ENCODE peak calls at places on chromosomes 1 and 21, in four cellular contexts. M is kidney glomerular epithelial cell, X is T47D, P is HTR-8/SVneo. Z is an unnamed sample.

GRCh38 chr1:90114521-90115141 is 119.7 kb downstream of the ZNF326 start:
- DNase-seq in P (peak; percentile 12), M (peak; percentile 77), X (peak; percentile 64), Z (no peak)

GRCh38 chr1:228032041-228032440 is 25.2 kb downstream of the WNT3A start:
- DNase-seq in P (no peak), X (no peak), M (no peak), Z (no peak)

GRCh38 chr1:53281180-53281579 is 42.9 kb upstream of the MAGOH start:
- DNase-seq in P (no peak), X (no peak), M (no peak), Z (no peak)

GRCh38 chr1:40315795-40316594 is 1.1 kb downstream of the COL9A2 start:
- DNase-seq in M (no peak), P (no peak), X (no peak), Z (peak; percentile 46)

GRCh38 chr1:154186177-154186576 is 5.7 kb downstream of the TPM3 start:
- DNase-seq in M (peak; percentile 23), P (peak; percentile 43), X (peak; percentile 91), Z (peak; percentile 23)

GRCh38 chr1:97875996-97876395 is 44.8 kb downstream of the DPYD start:
- DNase-seq in M (no peak), P (no peak), X (no peak), Z (no peak)

GRCh38 chr1:80453775-80454174 is 1347.0 kb upstream of the ADGRL2 start:
- DNase-seq in X (no peak), P (no peak), M (no peak), Z (no peak)

GRCh38 chr21:42127164-42128125 is 56.3 kb downstream of the UMODL1 start:
- DNase-seq in X (no peak), P (no peak), M (no peak), Z (no peak)

GRCh38 chr1:172268237-172268636 is 152.2 kb upstream of the C1orf105 start:
- DNase-seq in M (no peak), X (no peak), P (no peak), Z (no peak)

GRCh38 chr1:178004926-178005391 is 35.1 kb upstream of the SEC16B start:
- DNase-seq in X (no peak), M (peak; percentile 55), P (no peak), Z (no peak)

GRCh38 chr1:68379085-68379478 is 70.7 kb downstream of the RPE65 start:
- DNase-seq in M (no peak), P (no peak), X (no peak), Z (no peak)

GRCh38 chr1:45317163-45317562 is 9.5 kb upstream of the HPDL start:
- DNase-seq in X (no peak), M (no peak), P (no peak), Z (no peak)

GRCh38 chr1:41319106-41319755 is 42.0 kb upstream of the FOXO6 start:
- DNase-seq in X (no peak), P (no peak), M (no peak), Z (no peak)

GRCh38 chr1:101137144-101138126 is 99.4 kb upstream of the S1PR1 start:
- DNase-seq in P (no peak), X (no peak), M (peak; percentile 81), Z (no peak)

GRCh38 chr1:45890078-45890477 is 86.7 kb downstream of the MAST2 start:
- DNase-seq in P (no peak), M (no peak), X (no peak), Z (no peak)

GRCh38 chr1:151568626-151569088 is 28.5 kb downstream of the TUFT1 start:
- DNase-seq in M (no peak), P (no peak), X (no peak), Z (no peak)

GRCh38 chr1:154493276-154493675 is 8.7 kb upstream of the TDRD10 start:
- DNase-seq in M (no peak), X (no peak), P (no peak), Z (no peak)

GRCh38 chr1:64745181-64745985 is 508 bp downstream of the RAVER2 start:
- DNase-seq in M (no peak), P (peak; percentile 3), X (peak; percentile 40), Z (no peak)

GRCh38 chr1:165747632-165748452 is 20.8 kb downstream of the TMCO1 start:
- DNase-seq in X (no peak), M (no peak), P (no peak), Z (no peak)

GRCh38 chr1:175673236-175674150 is 69.9 kb downstream of the TNR start:
- DNase-seq in X (peak; percentile 64), P (no peak), M (no peak), Z (no peak)

GRCh38 chr1:106998431-106999002 is 58.0 kb upstream of the PRMT6 start:
- DNase-seq in M (no peak), P (no peak), X (peak; percentile 10), Z (no peak)

GRCh38 chr1:222641269-222641948 is 23.5 kb downstream of the MIA3 start:
- DNase-seq in P (no peak), M (no peak), X (peak; percentile 20), Z (no peak)

GRCh38 chr1:88875595-88875994 is 15.8 kb downstream of the GTF2B start:
- DNase-seq in X (no peak), P (no peak), M (no peak), Z (no peak)

GRCh38 chr1:117794073-117794472 is 135.3 kb downstream of the GDAP2 start:
- DNase-seq in M (no peak), P (no peak), X (no peak), Z (no peak)

GRCh38 chr1:92504751-92505692 is 18.3 kb upstream of the GFI1 start:
- DNase-seq in P (no peak), M (no peak), X (peak; percentile 49), Z (no peak)

GRCh38 chr1:13583964-13584791 is 546 bp downstream of the PDPN start:
- DNase-seq in M (peak; percentile 24), X (no peak), P (peak; percentile 24), Z (no peak)